ENCODE peak calls at places on chromosomes 4 and X, in six cellular contexts. N, I, A, G, Z and V are unnamed samples.

GRCh38 chrX:153681175-153681574 is 6.6 kb upstream of the SLC6A8 start:
- DNase-seq in G (no peak), A (no peak), N (no peak), I (no peak), Z (no peak), V (no peak)

GRCh38 chr4:10733016-10733415 is 48.4 kb upstream of the CLNK start:
- DNase-seq in A (no peak), Z (peak), N (no peak), G (no peak), I (no peak), V (no peak)

GRCh38 chr4:967113-968104 is 6.0 kb downstream of the DGKQ start:
- DNase-seq in G (no peak), I (no peak), N (no peak), A (no peak), Z (no peak), V (peak)

GRCh38 chr4:57945298-57945697 is 835.1 kb upstream of the IGFBP7 start:
- DNase-seq in Z (no peak), G (no peak), N (no peak), I (no peak), A (no peak), V (no peak)

GRCh38 chr4:87317527-87317926 is 5.2 kb downstream of the HSD17B13 start:
- DNase-seq in Z (no peak), G (no peak), A (no peak), N (no peak), I (no peak), V (no peak)

GRCh38 chr4:2268357-2269205 is 6.7 kb upstream of the MXD4 start:
- DNase-seq in N (no peak), Z (no peak), G (no peak), I (no peak), A (no peak), V (no peak)

GRCh38 chrX:14351889-14352288 is 177.4 kb upstream of the GLRA2 start:
- DNase-seq in A (no peak), G (no peak), Z (no peak), N (no peak), I (no peak), V (no peak)

GRCh38 chrX:36957425-36958328 is 50.5 kb upstream of the FAM47C start:
- DNase-seq in A (no peak), Z (no peak), I (peak), N (peak), G (no peak), V (no peak)

GRCh38 chrX:27598312-27598711 is 8.2 kb downstream of the DCAF8L2 start:
- DNase-seq in N (no peak), A (no peak), I (peak), Z (no peak), G (no peak), V (no peak)

GRCh38 chr4:159762672-159763071 is 659.8 kb downstream of the RAPGEF2 start:
- DNase-seq in N (no peak), G (no peak), Z (no peak), A (no peak), I (no peak), V (no peak)

GRCh38 chr4:38982356-38983095 is 49.7 kb downstream of the TMEM156 start:
- DNase-seq in I (no peak), Z (no peak), G (no peak), N (no peak), A (no peak), V (no peak)